ENCODE peak calls at places on chromosome 1, in five cellular contexts. One of them, this sample, is unnamed.

GRCh38 chr1:177849130-177849529 is 120.7 kb downstream of the SEC16B start:
- DNase-seq in spleen: no peak
- DNase-seq in uterus: peak
- DNase-seq in left lung: no peak
- DNase-seq in pancreas: no peak
- DNase-seq in this sample: no peak

GRCh38 chr1:203283597-203283996 is 21.7 kb upstream of the BTG2 start:
- DNase-seq in spleen: no peak
- DNase-seq in uterus: no peak
- DNase-seq in left lung: no peak
- DNase-seq in pancreas: no peak
- DNase-seq in this sample: no peak

GRCh38 chr1:67726224-67726623 is 41.2 kb downstream of the GADD45A start:
- DNase-seq in spleen: no peak
- DNase-seq in uterus: no peak
- DNase-seq in left lung: no peak
- DNase-seq in pancreas: no peak
- DNase-seq in this sample: no peak

GRCh38 chr1:38013027-38013588 is 574 bp downstream of the UTP11 start:
- DNase-seq in spleen: no peak
- DNase-seq in uterus: no peak
- DNase-seq in left lung: no peak
- DNase-seq in pancreas: no peak
- DNase-seq in this sample: no peak

GRCh38 chr1:180577361-180577760 is 18.6 kb downstream of the OVAAL start:
- DNase-seq in spleen: no peak
- DNase-seq in uterus: no peak
- DNase-seq in left lung: no peak
- DNase-seq in pancreas: no peak
- DNase-seq in this sample: no peak

GRCh38 chr1:23634840-23635642 is 56.6 kb upstream of the RPL11 start:
- DNase-seq in spleen: no peak
- DNase-seq in uterus: peak
- DNase-seq in left lung: peak
- DNase-seq in pancreas: peak
- DNase-seq in this sample: no peak

GRCh38 chr1:61797045-61797755 is 54.9 kb downstream of the PATJ start:
- DNase-seq in spleen: no peak
- DNase-seq in uterus: no peak
- DNase-seq in left lung: no peak
- DNase-seq in pancreas: no peak
- DNase-seq in this sample: peak

GRCh38 chr1:17878837-17879236 is 123.7 kb downstream of the ACTL8 start:
- DNase-seq in spleen: peak
- DNase-seq in uterus: no peak
- DNase-seq in left lung: no peak
- DNase-seq in pancreas: no peak
- DNase-seq in this sample: no peak

GRCh38 chr1:80453775-80454174 is 1347.0 kb upstream of the ADGRL2 start:
- DNase-seq in spleen: no peak
- DNase-seq in uterus: no peak
- DNase-seq in left lung: no peak
- DNase-seq in pancreas: no peak
- DNase-seq in this sample: no peak

GRCh38 chr1:217660353-217661062 is 29.4 kb downstream of the SPATA17 start:
- DNase-seq in spleen: no peak
- DNase-seq in uterus: no peak
- DNase-seq in left lung: no peak
- DNase-seq in pancreas: no peak
- DNase-seq in this sample: no peak

GRCh38 chr1:8889103-8889846 is 10.8 kb upstream of the ENO1 start:
- DNase-seq in spleen: no peak
- DNase-seq in uterus: no peak
- DNase-seq in left lung: no peak
- DNase-seq in pancreas: no peak
- DNase-seq in this sample: no peak

GRCh38 chr1:9294440-9294773 is 1.7 kb downstream of the SPSB1 start:
- DNase-seq in spleen: no peak
- DNase-seq in uterus: no peak
- DNase-seq in left lung: no peak
- DNase-seq in pancreas: peak
- DNase-seq in this sample: no peak

GRCh38 chr1:156684227-156684782 is 7.1 kb upstream of the NES start:
- DNase-seq in spleen: no peak
- DNase-seq in uterus: no peak
- DNase-seq in left lung: no peak
- DNase-seq in pancreas: no peak
- DNase-seq in this sample: no peak

DNA sequence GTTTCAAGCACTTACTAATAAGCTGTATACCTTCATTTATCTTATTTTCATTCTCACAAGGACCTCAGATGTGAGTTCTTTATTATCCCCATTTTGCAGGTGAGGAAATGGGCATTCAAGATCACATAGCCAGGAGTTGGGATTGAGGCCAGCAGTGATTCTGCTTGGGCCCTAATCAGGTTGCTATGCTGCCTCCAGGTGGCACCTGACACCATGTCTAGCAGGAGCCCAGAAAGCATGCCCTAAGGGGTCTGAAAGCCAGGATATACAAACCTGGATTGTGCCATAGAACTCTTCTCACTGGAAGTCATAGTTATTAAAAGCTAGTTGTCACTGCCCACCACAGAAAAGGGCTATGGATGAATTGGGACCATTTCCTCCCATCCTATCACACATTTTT is 61.1 kb downstream of the FYB2 start:
- DNase-seq in spleen: no peak
- DNase-seq in uterus: no peak
- DNase-seq in left lung: no peak
- DNase-seq in pancreas: no peak
- DNase-seq in this sample: no peak
- TF ChIP-seq CTCF in spleen: no peak
- TF ChIP-seq CTCF in uterus: no peak
- TF ChIP-seq CTCF in left lung: no peak
- TF ChIP-seq CTCF in pancreas: no peak
- TF ChIP-seq CTCF in this sample: peak

DNA sequence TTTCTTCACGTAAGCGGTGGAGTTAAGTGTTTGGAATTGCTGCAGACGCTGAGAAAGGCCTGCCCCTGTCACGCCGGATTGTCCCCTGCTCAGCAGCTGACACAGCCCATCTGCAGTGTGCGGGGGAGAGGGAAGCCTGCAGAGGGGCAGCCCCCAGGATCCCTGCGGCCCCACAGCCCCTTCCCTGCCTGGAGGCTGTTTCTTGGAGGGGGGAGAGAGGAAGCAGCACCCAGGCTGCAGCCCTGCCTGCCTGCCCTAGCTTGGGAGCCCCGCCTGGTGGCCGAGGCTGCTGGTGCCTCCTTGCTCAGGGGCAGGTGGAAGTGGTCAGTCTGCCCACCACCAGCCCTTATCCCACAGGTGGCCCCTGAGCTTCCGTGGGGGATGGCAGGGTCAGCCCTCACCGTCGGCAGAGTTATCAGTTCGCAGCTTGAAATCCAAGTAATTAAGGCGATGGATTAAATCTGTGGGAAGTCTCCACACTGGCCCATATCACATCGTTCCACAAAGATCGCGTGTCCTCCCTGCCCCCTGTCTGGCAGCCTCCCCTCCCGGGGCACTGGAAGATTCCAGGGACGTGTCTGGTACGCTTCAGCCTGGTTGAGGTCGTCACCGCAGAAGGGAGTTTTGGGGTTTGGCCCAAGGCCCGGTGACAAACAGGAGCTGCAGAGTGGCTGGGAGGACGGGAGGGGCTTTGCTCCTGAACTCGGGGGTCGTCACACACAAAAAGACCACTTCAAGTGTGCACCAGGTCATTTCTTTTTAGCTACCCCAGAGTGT is 50.9 kb downstream of the PRDM16 start:
- DNase-seq in spleen: no peak
- DNase-seq in uterus: no peak
- DNase-seq in left lung: no peak
- DNase-seq in pancreas: no peak
- DNase-seq in this sample: no peak
- H3K4me3 ChIP-seq in spleen: no peak
- H3K4me3 ChIP-seq in uterus: no peak
- H3K4me3 ChIP-seq in left lung: no peak
- H3K4me3 ChIP-seq in pancreas: no peak
- H3K4me3 ChIP-seq in this sample: no peak

GRCh38 chr1:85027242-85027983 is 20.9 kb downstream of the MCOLN3 start:
- DNase-seq in spleen: no peak
- DNase-seq in uterus: no peak
- DNase-seq in left lung: no peak
- DNase-seq in pancreas: no peak
- DNase-seq in this sample: no peak
- TF ChIP-seq CTCF in spleen: no peak
- TF ChIP-seq CTCF in uterus: no peak
- TF ChIP-seq CTCF in left lung: no peak
- TF ChIP-seq CTCF in pancreas: no peak
- TF ChIP-seq CTCF in this sample: no peak

GRCh38 chr1:155324041-155324716 is 3.5 kb downstream of the RUSC1 start:
- DNase-seq in spleen: peak
- DNase-seq in uterus: peak
- DNase-seq in left lung: peak
- DNase-seq in pancreas: peak
- DNase-seq in this sample: peak

GRCh38 chr1:155326659-155327058 is 6.0 kb downstream of the RUSC1 start:
- DNase-seq in spleen: peak
- DNase-seq in uterus: no peak
- DNase-seq in left lung: peak
- DNase-seq in pancreas: no peak
- DNase-seq in this sample: no peak

GRCh38 chr1:155324717-155325595 is 4.3 kb downstream of the RUSC1 start:
- DNase-seq in spleen: peak
- DNase-seq in uterus: peak
- DNase-seq in left lung: peak
- DNase-seq in pancreas: peak
- DNase-seq in this sample: no peak

GRCh38 chr1:155325596-155325893 is 4.9 kb downstream of the RUSC1 start:
- DNase-seq in spleen: no peak
- DNase-seq in uterus: no peak
- DNase-seq in left lung: no peak
- DNase-seq in pancreas: no peak
- DNase-seq in this sample: no peak

GRCh38 chr1:155326020-155326526 is 5.4 kb downstream of the RUSC1 start:
- DNase-seq in spleen: no peak
- DNase-seq in uterus: no peak
- DNase-seq in left lung: no peak
- DNase-seq in pancreas: no peak
- DNase-seq in this sample: no peak
- H3K4me3 ChIP-seq in spleen: no peak
- H3K4me3 ChIP-seq in uterus: no peak
- H3K4me3 ChIP-seq in left lung: no peak
- H3K4me3 ChIP-seq in pancreas: no peak
- H3K4me3 ChIP-seq in this sample: no peak

GRCh38 chr1:93845554-93846150 is 33.4 kb downstream of the DNTTIP2 start:
- DNase-seq in spleen: no peak
- DNase-seq in uterus: no peak
- DNase-seq in left lung: no peak
- DNase-seq in pancreas: no peak
- DNase-seq in this sample: peak

GRCh38 chr1:93848352-93848883 is 30.6 kb downstream of the DNTTIP2 start:
- DNase-seq in spleen: no peak
- DNase-seq in uterus: no peak
- DNase-seq in left lung: no peak
- DNase-seq in pancreas: no peak
- DNase-seq in this sample: no peak

GRCh38 chr1:93847811-93848288 is 31.2 kb downstream of the DNTTIP2 start:
- DNase-seq in spleen: peak
- DNase-seq in uterus: peak
- DNase-seq in left lung: peak
- DNase-seq in pancreas: peak
- DNase-seq in this sample: no peak

GRCh38 chr1:93846151-93846928 is 32.7 kb downstream of the DNTTIP2 start:
- DNase-seq in spleen: peak
- DNase-seq in uterus: peak
- DNase-seq in left lung: peak
- DNase-seq in pancreas: peak
- DNase-seq in this sample: no peak

DNA sequence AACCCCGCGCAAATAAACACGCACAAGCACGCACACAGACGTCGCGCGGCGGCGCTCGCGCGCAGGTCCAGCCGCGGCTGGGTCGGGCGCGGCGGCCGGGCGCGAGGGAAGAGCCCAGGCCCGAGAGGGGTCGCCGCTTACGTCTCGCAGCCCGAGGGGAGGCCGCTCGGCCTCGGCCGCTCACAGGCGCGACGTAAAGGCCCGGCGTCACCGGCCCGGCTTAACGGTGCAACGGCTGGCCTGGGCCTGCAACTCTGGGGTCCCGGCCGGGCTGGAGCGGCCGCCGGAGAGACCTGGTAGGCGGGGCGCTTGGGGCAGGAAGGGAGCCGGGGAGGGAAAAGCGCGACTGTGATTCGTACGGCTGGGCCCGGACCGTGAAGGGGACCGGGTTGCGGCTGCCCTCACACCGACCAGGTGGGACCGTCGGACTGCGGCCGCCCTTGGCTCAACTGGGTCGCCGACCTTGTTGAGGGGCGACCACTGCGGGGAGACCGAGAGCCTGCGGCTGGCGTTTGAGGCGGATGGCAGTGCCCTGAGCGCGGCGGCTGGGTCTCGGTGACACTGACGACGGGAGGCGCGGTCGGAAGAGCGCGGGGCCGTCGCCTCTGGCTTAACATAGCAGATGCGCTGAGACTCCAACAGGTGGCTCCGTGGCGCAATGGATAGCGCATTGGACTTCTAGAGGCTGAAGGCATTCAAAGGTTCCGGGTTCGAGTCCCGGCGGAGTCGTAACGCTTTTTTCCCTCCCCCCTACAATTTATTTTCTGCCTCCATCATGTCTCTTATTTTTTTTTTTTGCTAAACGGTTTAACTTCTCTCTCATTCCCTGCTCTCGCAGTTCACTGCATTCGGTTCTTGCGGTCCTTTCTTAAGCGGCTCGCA is 31.8 kb downstream of the DNTTIP2 start:
- DNase-seq in spleen: peak
- DNase-seq in uterus: peak
- DNase-seq in left lung: peak
- DNase-seq in pancreas: peak
- DNase-seq in this sample: peak
- TF ChIP-seq CTCF in spleen: peak
- TF ChIP-seq CTCF in uterus: no peak
- TF ChIP-seq CTCF in left lung: no peak
- TF ChIP-seq CTCF in pancreas: no peak
- TF ChIP-seq CTCF in this sample: no peak

DNA sequence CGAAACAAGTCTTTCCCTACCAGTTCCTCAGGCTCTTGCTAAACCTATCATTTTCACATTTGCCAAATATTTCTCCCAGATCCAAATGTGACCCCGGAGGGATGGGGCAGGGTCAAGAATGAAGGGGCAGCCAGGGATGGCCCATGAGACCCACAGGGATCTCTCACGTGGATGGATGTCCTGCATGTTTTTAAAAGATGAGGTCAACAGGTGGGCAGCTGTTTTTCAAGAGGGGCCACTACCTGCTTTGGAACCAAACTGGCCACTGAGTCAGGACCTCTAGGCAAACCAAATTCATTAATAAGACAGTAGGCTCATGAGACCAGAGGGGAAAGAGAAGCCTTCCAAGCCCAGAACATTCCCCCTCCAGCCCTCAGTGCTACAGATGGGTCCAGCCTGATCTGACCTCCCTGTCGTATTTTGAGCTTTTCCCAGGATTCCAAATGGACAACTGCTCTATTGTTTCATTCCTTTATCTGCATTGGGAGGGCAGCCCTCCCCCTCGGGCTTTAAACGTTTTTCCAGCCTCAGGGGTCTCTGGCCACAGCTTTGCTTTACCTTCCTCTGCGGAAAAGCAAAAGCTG is 252.5 kb upstream of the IRF2BP2 start:
- DNase-seq in spleen: no peak
- DNase-seq in uterus: no peak
- DNase-seq in left lung: no peak
- DNase-seq in pancreas: no peak
- DNase-seq in this sample: no peak
- H3K4me3 ChIP-seq in spleen: no peak
- H3K4me3 ChIP-seq in uterus: no peak
- H3K4me3 ChIP-seq in left lung: no peak
- H3K4me3 ChIP-seq in pancreas: no peak
- H3K4me3 ChIP-seq in this sample: no peak

This sample was measured in retinal pigment epithelial cell.